ENCODE peak calls at places on chromosomes 2 and 18, in ten cellular contexts. C, A, L, N, X, H, G, Y, V and Z are unnamed samples.

GRCh38 chr2:5093056-5093455 is 599.1 kb upstream of the SOX11 start:
- DNase-seq in C (no peak), A (no peak), L (no peak), N (no peak), X (no peak), H (no peak), G (no peak), Y (no peak), V (no peak), Z (no peak)

GRCh38 chr18:79952996-79953559 is 1.6 kb upstream of the SLC66A2 start:
- DNase-seq in C (no peak), A (no peak), L (peak), N (no peak), X (no peak), H (peak), G (no peak), Y (no peak), V (no peak), Z (no peak)

GRCh38 chr2:7180641-7181370 is 263.6 kb downstream of the RNF144A start:
- DNase-seq in C (no peak), A (no peak), L (no peak), N (no peak), X (no peak), H (no peak), G (no peak), Y (no peak), V (no peak), Z (no peak)

GRCh38 chr2:178221556-178221955 is 27.2 kb downstream of the OSBPL6 start:
- DNase-seq in C (no peak), A (no peak), L (no peak), N (no peak), X (no peak), H (no peak), G (no peak), Y (no peak), V (no peak), Z (no peak)

GRCh38 chr2:239790313-239790712 is 234.8 kb downstream of the NDUFA10 start:
- DNase-seq in C (no peak), A (no peak), L (peak), N (no peak), X (no peak), H (peak), G (no peak), Y (no peak), V (peak), Z (no peak)

GRCh38 chr2:182559623-182560022 is 132.8 kb upstream of the PDE1A start:
- DNase-seq in C (no peak), A (no peak), L (no peak), N (no peak), X (no peak), H (no peak), G (no peak), Y (no peak), V (no peak), Z (no peak)

GRCh38 chr2:236627846-236628245 is 58.2 kb downstream of the ACKR3 start:
- DNase-seq in C (no peak), A (no peak), L (no peak), N (no peak), X (no peak), H (peak), G (no peak), Y (no peak), V (no peak), Z (no peak)

GRCh38 chr2:134491796-134492441 is 226.9 kb downstream of the TMEM163 start:
- DNase-seq in C (no peak), A (no peak), L (no peak), N (no peak), X (no peak), H (no peak), G (peak), Y (no peak), V (no peak), Z (no peak)

GRCh38 chr2:109663721-109664120 is 49.6 kb downstream of the SOWAHC start:
- DNase-seq in C (no peak), A (no peak), L (no peak), N (no peak), X (no peak), H (no peak), G (no peak), Y (peak), V (peak), Z (no peak)

DNA sequence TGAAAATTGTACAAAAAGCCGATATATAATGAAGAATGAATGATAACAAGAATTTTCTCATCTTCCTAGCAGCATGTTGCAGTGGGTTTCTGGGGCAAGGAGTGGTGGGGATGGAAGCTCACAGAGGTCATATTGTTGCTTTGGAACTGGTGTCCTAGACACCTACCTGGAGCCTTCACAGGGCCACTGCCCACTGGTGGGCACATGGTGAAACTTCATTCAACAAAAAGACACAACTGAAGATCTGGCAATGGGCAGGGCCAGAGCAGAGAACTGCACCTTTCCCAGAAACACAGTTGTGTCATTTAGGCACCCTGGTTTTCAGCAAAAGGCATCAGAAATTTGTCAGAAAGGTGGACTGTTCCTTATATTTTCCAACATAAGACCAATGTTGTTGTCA is 115.3 kb downstream of the FHOD3 start:
- DNase-seq in C (no peak), A (no peak), L (no peak), N (no peak), X (no peak), H (no peak), G (peak), Y (no peak), V (no peak), Z (no peak)
- TF ChIP-seq CTCF in C (peak), A (peak), L (peak), N (no peak), X (peak), H (no peak), G (no peak), Y (peak), V (no peak), Z (peak)

GRCh38 chr2:46353509-46353908 is 56.3 kb downstream of the EPAS1 start:
- DNase-seq in C (no peak), A (no peak), L (no peak), N (no peak), X (no peak), H (no peak), G (no peak), Y (no peak), V (no peak), Z (no peak)

GRCh38 chr2:46352621-46353020 is 55.4 kb downstream of the EPAS1 start:
- DNase-seq in C (no peak), A (no peak), L (no peak), N (no peak), X (no peak), H (no peak), G (no peak), Y (peak), V (no peak), Z (no peak)

GRCh38 chr2:46358713-46359112 is 61.5 kb downstream of the EPAS1 start:
- DNase-seq in C (no peak), A (no peak), L (no peak), N (no peak), X (no peak), H (no peak), G (no peak), Y (no peak), V (no peak), Z (no peak)

GRCh38 chr2:46356993-46357392 is 59.8 kb downstream of the EPAS1 start:
- DNase-seq in C (no peak), A (no peak), L (no peak), N (no peak), X (no peak), H (no peak), G (no peak), Y (no peak), V (no peak), Z (no peak)

GRCh38 chr2:46355756-46356155 is 58.5 kb downstream of the EPAS1 start:
- DNase-seq in C (no peak), A (no peak), L (no peak), N (no peak), X (no peak), H (no peak), G (no peak), Y (no peak), V (no peak), Z (no peak)
- TF ChIP-seq CTCF in C (no peak), A (no peak), L (no peak), N (no peak), X (no peak), H (no peak), G (no peak), Y (no peak), V (no peak), Z (no peak)

GRCh38 chr2:88307817-88308216 is 137.7 kb downstream of the THNSL2 start:
- DNase-seq in C (no peak), A (no peak), L (no peak), N (no peak), X (no peak), H (no peak), G (peak), Y (no peak), V (no peak), Z (no peak)
- TF ChIP-seq CTCF in C (no peak), A (peak), L (no peak), N (no peak), X (peak), H (no peak), G (no peak), Y (no peak), V (no peak), Z (peak)

GRCh38 chr2:155372969-155373368 is 674.5 kb downstream of the KCNJ3 start:
- DNase-seq in C (no peak), A (no peak), L (no peak), N (no peak), X (no peak), H (no peak), G (no peak), Y (no peak), V (no peak), Z (no peak)
- TF ChIP-seq CTCF in C (peak), A (peak), L (no peak), N (no peak), X (no peak), H (no peak), G (no peak), Y (no peak), V (no peak), Z (peak)

GRCh38 chr2:12469053-12469625 is 247.6 kb upstream of the TRIB2 start:
- DNase-seq in C (no peak), A (no peak), L (no peak), N (no peak), X (peak), H (no peak), G (no peak), Y (no peak), V (no peak), Z (no peak)

GRCh38 chr2:12465631-12466135 is 251.1 kb upstream of the TRIB2 start:
- DNase-seq in C (no peak), A (no peak), L (no peak), N (no peak), X (no peak), H (no peak), G (no peak), Y (no peak), V (no peak), Z (no peak)

GRCh38 chr2:12463189-12463588 is 253.5 kb upstream of the TRIB2 start:
- DNase-seq in C (no peak), A (no peak), L (no peak), N (no peak), X (no peak), H (no peak), G (no peak), Y (no peak), V (no peak), Z (no peak)

DNA sequence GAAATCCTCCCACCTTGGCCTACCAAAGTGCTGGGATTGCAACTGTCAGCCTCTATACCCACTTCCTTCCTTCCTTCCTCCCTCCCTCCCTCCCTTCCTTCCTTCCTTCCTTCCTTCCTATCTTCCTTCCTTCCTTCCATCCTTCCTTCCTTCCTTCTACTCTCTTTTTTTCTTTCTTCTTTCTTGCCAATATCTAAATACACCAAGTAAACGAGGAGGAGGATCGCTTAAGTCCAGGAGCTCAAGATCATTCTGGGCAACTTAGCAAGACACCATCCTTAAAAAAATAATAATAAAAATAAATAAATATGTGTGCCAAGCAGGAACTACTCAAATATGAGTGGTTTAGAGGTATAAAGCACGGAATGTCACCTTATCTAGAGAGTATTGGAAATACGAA is 249.4 kb upstream of the TRIB2 start:
- DNase-seq in C (no peak), A (no peak), L (no peak), N (no peak), X (no peak), H (no peak), G (no peak), Y (no peak), V (no peak), Z (no peak)
- TF ChIP-seq CTCF in C (no peak), A (no peak), L (no peak), N (no peak), X (no peak), H (no peak), G (no peak), Y (no peak), V (no peak), Z (no peak)

DNA sequence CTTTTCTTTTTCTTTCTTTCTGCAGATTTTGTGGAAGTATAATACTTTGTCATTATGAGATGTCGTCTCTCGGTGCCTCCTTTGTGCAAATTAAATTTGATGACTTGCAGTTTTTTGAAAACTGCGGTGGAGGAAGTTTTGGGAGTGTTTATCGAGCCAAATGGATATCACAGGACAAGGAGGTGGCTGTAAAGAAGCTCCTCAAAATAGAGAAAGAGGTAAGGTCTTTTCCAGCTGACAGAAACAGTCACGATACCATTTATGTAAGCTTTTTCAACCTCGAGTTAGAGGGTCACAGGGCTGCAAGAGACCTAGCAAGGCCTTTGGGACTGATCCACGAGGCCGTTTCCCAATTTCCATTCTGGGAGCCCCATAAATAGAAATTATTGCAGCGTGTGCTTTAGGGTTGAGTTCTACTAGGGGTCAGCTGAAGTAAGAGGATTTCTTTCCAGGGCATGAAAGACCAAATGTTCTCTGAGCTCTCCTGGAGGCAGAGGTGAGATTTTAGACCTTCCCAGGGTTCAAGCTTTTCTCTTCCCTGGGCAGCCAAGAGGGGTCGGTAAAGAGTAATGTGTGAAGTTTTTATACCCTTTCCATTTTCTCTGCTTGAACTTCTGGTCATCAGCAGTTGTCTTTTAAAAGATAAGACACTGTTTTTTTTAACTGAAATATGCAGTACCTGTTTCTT is 15.5 kb downstream of the MAP3K20 start:
- DNase-seq in C (no peak), A (no peak), L (no peak), N (no peak), X (no peak), H (no peak), G (no peak), Y (peak), V (peak), Z (no peak)
- TF ChIP-seq CTCF in C (no peak), A (peak), L (no peak), N (no peak), X (no peak), H (no peak), G (no peak), Y (no peak), V (no peak), Z (peak)